ENCODE peak calls at places on chromosomes 2 and 18, in eight cellular contexts. T is caudate nucleus; C is occipital lobe; S is suprapubic skin; Y is activated naive CD4-positive, alpha-beta T cell treated with anti-CD3 and anti-CD28 coated beads, Interleukin-2, amount 50 U/mL, for 16 hours; U is left cardiac atrium; P is choroid plexus epithelial cell; N is NCI-H345. J is an unnamed sample.

GRCh38 chr2:196131949-196132925 is 39.1 kb downstream of the STK17B start:
- DNase-seq in C (no peak), N (no peak), T (no peak), P (peak), S (no peak), U (no peak), Y (peak), J (no peak)

GRCh38 chr18:12470382-12471090 is 62.8 kb downstream of the PRELID3A start:
- DNase-seq in Y (no peak), C (no peak), N (no peak), T (no peak), U (no peak), S (no peak), P (peak), J (no peak)

GRCh38 chr2:6977786-6978185 is 60.6 kb downstream of the RNF144A start:
- DNase-seq in C (no peak), S (no peak), U (no peak), T (no peak), P (no peak), N (no peak), Y (no peak), J (no peak)

GRCh38 chr2:226057365-226057764 is 657.9 kb downstream of the NYAP2 start:
- DNase-seq in U (no peak), C (no peak), T (no peak), S (no peak), P (no peak), Y (no peak), N (no peak), J (no peak)

GRCh38 chr2:35915261-35915660 is 440.3 kb upstream of the CRIM1 start:
- DNase-seq in T (no peak), N (no peak), P (no peak), C (no peak), U (no peak), Y (no peak), S (no peak), J (no peak)

GRCh38 chr18:63095768-63096167 is 223.8 kb downstream of the BCL2 start:
- DNase-seq in N (no peak), S (no peak), C (no peak), Y (no peak), P (no peak), T (no peak), U (no peak), J (no peak)

GRCh38 chr2:120245520-120245835 is 7.2 kb upstream of the RALB start:
- DNase-seq in P (peak), C (no peak), N (peak), S (no peak), T (no peak), Y (no peak), U (no peak), J (no peak)

GRCh38 chr2:1839066-1839756 is 94.9 kb upstream of the PXDN start:
- DNase-seq in C (no peak), P (no peak), U (no peak), Y (no peak), N (no peak), T (no peak), S (no peak), J (no peak)

GRCh38 chr2:119184512-119184911 is 26.0 kb upstream of the C1QL2 start:
- DNase-seq in U (no peak), Y (no peak), P (no peak), N (no peak), C (no peak), S (no peak), T (no peak), J (no peak)

GRCh38 chr2:136985044-136985443 is 219.7 kb downstream of the THSD7B start:
- DNase-seq in T (no peak), P (peak), N (no peak), U (no peak), C (no peak), S (no peak), Y (no peak), J (no peak)

GRCh38 chr18:34354351-34354750 is 129.6 kb upstream of the NOL4 start:
- DNase-seq in U (no peak), S (no peak), P (no peak), Y (no peak), N (no peak), C (no peak), T (no peak), J (no peak)

GRCh38 chr2:241111443-241111810 is 9.3 kb upstream of the MTERF4 start:
- DNase-seq in Y (no peak), S (no peak), N (no peak), P (no peak), U (no peak), T (no peak), C (no peak), J (no peak)

GRCh38 chr2:235984552-235984951 is 183.6 kb downstream of the GBX2 start:
- DNase-seq in P (no peak), S (no peak), N (no peak), U (no peak), C (no peak), T (no peak), Y (no peak), J (no peak)

GRCh38 chr2:69275490-69275889 is 111.5 kb downstream of the GFPT1 start:
- DNase-seq in U (no peak), N (no peak), T (no peak), Y (no peak), P (no peak), S (no peak), C (no peak), J (no peak)

GRCh38 chr2:197453914-197454398 is 604 bp downstream of the COQ10B start:
- DNase-seq in N (no peak), T (peak), U (no peak), C (no peak), Y (no peak), P (peak), S (peak), J (no peak)

GRCh38 chr2:229084467-229084866 is 186.6 kb downstream of the PID1 start:
- DNase-seq in P (peak), S (no peak), Y (no peak), N (no peak), T (no peak), U (no peak), C (no peak), J (no peak)

GRCh38 chr18:32920796-32921787 is 148.3 kb upstream of the KLHL14 start:
- DNase-seq in T (no peak), P (peak), S (no peak), U (no peak), N (no peak), C (peak), Y (no peak), J (no peak)

GRCh38 chr2:149456285-149456684 is 125.9 kb downstream of the LYPD6 start:
- DNase-seq in S (no peak), C (no peak), Y (no peak), N (no peak), T (no peak), P (no peak), U (no peak), J (no peak)

GRCh38 chr2:220410296-220410695 is 782.9 kb downstream of the SLC4A3 start:
- DNase-seq in S (no peak), C (no peak), T (no peak), N (no peak), Y (no peak), P (no peak), U (no peak), J (no peak)

GRCh38 chr2:154827286-154827685 is 128.8 kb downstream of the KCNJ3 start:
- DNase-seq in S (no peak), C (no peak), T (no peak), P (no peak), U (no peak), N (no peak), Y (no peak), J (no peak)

GRCh38 chr2:9666306-9666705 is 35.5 kb upstream of the YWHAQ start:
- DNase-seq in C (no peak), S (no peak), Y (no peak), T (no peak), U (no peak), P (peak), N (no peak), J (no peak)

GRCh38 chr2:223997938-223998337 is 40.7 kb downstream of the MRPL44 start:
- DNase-seq in S (no peak), T (no peak), N (no peak), P (peak), C (no peak), Y (no peak), U (no peak), J (no peak)

GRCh38 chr2:201127570-201127969 is 11.6 kb downstream of the CFLAR start:
- DNase-seq in T (peak), C (peak), N (no peak), U (peak), P (peak), Y (peak), S (no peak), J (peak)

GRCh38 chr18:12861637-12862036 is 22.4 kb downstream of the PTPN2 start:
- DNase-seq in U (no peak), S (no peak), T (no peak), P (no peak), Y (no peak), C (no peak), N (peak), J (no peak)

J was measured in hypothalamus.